ENCODE peak calls at places on chromosomes 4 and X, in six cellular contexts. B is foreskin fibroblast, D is GM12865, P is NB4, G is fibroblast of the aortic adventitia, X is endodermal cell. F is an unnamed sample.

GRCh38 chr4:186560647-186561046 is 5.3 kb upstream of the MTNR1A start:
- DNase-seq in P (no peak), X (no peak), B (no peak), G (no peak), D (no peak), F (no peak)

GRCh38 chr4:39032218-39033085 is at the start of gene TMEM156:
- DNase-seq in D (peak; percentile 92), P (peak; percentile 92), G (peak; percentile 14), B (peak; percentile 66), X (no peak), F (peak; percentile 76)

GRCh38 chr4:3073158-3074077 is 920 bp downstream of the HTT-AS start:
- DNase-seq in X (no peak), D (no peak), G (no peak), B (no peak), P (peak; percentile 22), F (no peak)

GRCh38 chr4:183966371-183966770 is 61.3 kb downstream of the STOX2 start:
- DNase-seq in P (peak; percentile 82), G (no peak), D (no peak), B (no peak), X (no peak), F (peak; percentile 64)

GRCh38 chr4:14184265-14184664 is 556.7 kb upstream of the BOD1L1 start:
- DNase-seq in G (peak; percentile 73), B (peak; percentile 91), D (no peak), X (peak; percentile 48), P (no peak), F (no peak)

GRCh38 chrX:1443496-1444075 is 9.1 kb downstream of the ASMTL start:
- DNase-seq in P (no peak), B (no peak), X (peak; percentile 29), D (no peak), G (no peak), F (no peak)

GRCh38 chrX:129877401-129877800 is 28.6 kb upstream of the UTP14A start:
- DNase-seq in B (no peak), D (no peak), X (no peak), P (peak; percentile 14), G (no peak), F (no peak)

GRCh38 chrX:115337735-115338134 is 48.2 kb downstream of the LUZP4 start:
- DNase-seq in D (no peak), X (no peak), G (peak; percentile 96), B (peak; percentile 83), P (no peak), F (no peak)

GRCh38 chr4:109912706-109913621 is at the start of gene EGF:
- DNase-seq in P (no peak), D (no peak), G (peak; percentile 40), X (peak; percentile 63), B (peak; percentile 51), F (no peak)

GRCh38 chr4:43282534-43282933 is 390.0 kb downstream of the GRXCR1 start:
- DNase-seq in G (no peak), X (peak; percentile 43), D (no peak), P (no peak), B (no peak), F (no peak)

GRCh38 chr4:93659629-93660028 is 168.9 kb upstream of the ATOH1 start:
- DNase-seq in X (no peak), P (no peak), G (no peak), B (peak; percentile 15), D (no peak), F (no peak)

GRCh38 chr4:176034936-176035335 is 30.7 kb upstream of the WDR17 start:
- DNase-seq in X (no peak), P (no peak), G (peak; percentile 7), D (no peak), B (peak; percentile 40), F (no peak)

GRCh38 chr4:150461957-150462356 is 120.0 kb upstream of the MAB21L2 start:
- DNase-seq in B (no peak), D (no peak), X (no peak), G (no peak), P (no peak), F (no peak)

GRCh38 chr4:175927121-175927520 is 115.1 kb upstream of the GPM6A start:
- DNase-seq in P (no peak), G (no peak), X (no peak), D (peak; percentile 49), B (no peak), F (no peak)

GRCh38 chr4:101718810-101719209 is 71.7 kb upstream of the BANK1 start:
- DNase-seq in X (no peak), G (no peak), D (no peak), P (no peak), B (no peak), F (no peak)

GRCh38 chr4:8319061-8319460 is 49.5 kb downstream of the HTRA3 start:
- DNase-seq in B (no peak), P (no peak), X (peak; percentile 29), G (no peak), D (no peak), F (no peak)

GRCh38 chr4:86522349-86522748 is 71.8 kb upstream of the PTPN13 start:
- DNase-seq in D (no peak), X (no peak), B (peak; percentile 17), P (peak; percentile 4), G (peak; percentile 39), F (no peak)

GRCh38 chrX:150872773-150873336 is 25.6 kb downstream of the CD99L2 start:
- DNase-seq in P (no peak), B (no peak), G (no peak), D (no peak), X (no peak), F (no peak)

GRCh38 chr4:163400911-163401310 is 57.2 kb downstream of the NPY5R start:
- DNase-seq in P (no peak), D (no peak), G (no peak), B (no peak), X (no peak), F (no peak)

GRCh38 chrX:115494133-115494532 is 66.8 kb upstream of the PLS3 start:
- DNase-seq in G (no peak), D (no peak), X (no peak), P (no peak), B (peak; percentile 1), F (no peak)

GRCh38 chr4:103306870-103307345 is 108.8 kb upstream of the CENPE start:
- DNase-seq in P (no peak), X (peak; percentile 75), G (peak; percentile 1), B (no peak), D (no peak), F (no peak)

DNA sequence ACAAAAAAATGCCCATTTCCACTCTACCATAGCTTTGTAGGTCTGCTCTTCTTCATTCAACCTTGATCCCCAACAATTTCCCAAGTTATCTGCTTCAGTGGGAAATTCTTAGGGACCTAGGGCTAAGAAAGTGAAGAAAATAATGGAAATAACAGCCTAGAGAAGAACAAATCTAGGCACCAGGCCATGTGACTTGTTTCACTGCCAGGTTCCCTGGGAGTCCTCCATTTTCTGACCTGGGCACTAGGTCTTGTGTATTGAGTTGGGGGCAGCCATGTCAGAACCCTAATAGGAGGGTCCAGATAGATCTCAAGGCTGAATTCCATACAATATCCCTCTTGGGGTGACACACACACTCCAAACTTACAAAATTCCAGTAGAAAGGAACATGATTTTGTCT is 194.6 kb upstream of the STK26 start:
- DNase-seq in B (no peak), D (no peak), P (peak; percentile 46), G (no peak), X (no peak), F (no peak)
- H3K4me3 ChIP-seq in B (no peak overlapping the region), D (no peak overlapping the region), P (peak overlapping the region; percentile 97), G (no peak overlapping the region), X (peak overlapping the region; percentile 98), F (no peak overlapping the region)

GRCh38 chr4:145885666-145886065 is 53.0 kb downstream of the ZNF827 start:
- DNase-seq in B (no peak), X (no peak), G (no peak), P (no peak), D (no peak), F (no peak)

GRCh38 chr4:145888393-145888792 is 50.2 kb downstream of the ZNF827 start:
- DNase-seq in P (no peak), G (no peak), X (peak; percentile 76), D (no peak), B (no peak), F (no peak)

GRCh38 chr4:145886871-145887240 is 51.8 kb downstream of the ZNF827 start:
- DNase-seq in B (no peak), P (peak; percentile 2), D (no peak), G (no peak), X (no peak), F (no peak)

GRCh38 chr4:145884775-145885174 is 53.8 kb downstream of the ZNF827 start:
- DNase-seq in X (no peak), D (no peak), B (no peak), G (no peak), P (no peak), F (no peak)

DNA sequence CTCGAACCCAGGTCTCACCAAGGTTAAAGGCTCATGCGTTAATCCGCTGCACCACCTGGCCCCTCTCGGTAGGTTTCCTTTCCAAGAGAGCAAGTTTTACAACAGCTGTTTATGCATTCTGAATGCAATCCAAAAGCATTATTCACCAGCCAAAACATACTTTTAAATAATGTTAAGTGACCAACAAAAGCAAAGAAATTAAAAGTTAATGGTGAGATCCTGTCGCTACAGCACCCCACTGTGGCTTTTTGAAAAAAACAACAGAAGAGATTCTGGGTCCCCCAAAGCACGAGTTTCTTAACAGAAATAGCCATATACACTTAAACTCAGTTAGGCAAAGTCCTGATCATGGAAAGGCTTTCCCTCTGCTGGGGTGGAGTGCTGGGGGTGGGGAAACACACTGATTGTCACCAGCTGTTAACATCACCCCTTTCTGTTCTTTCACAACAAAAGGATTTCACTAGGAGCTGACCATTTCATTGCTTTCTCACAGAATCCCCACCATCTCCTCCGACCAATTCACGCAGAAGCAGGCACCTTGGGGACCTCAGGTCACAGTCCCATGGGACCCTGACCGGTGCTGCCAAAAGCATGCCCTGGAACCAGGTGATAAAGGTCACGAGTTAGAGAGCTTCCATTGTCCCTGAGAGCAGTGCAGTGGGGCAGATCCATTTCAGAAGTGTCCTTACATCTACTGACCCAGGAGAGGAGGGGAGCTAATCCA is 51.2 kb downstream of the ZNF827 start:
- DNase-seq in P (no peak), B (peak; percentile 81), G (peak; percentile 89), D (peak; percentile 45), X (peak; percentile 64), F (no peak)
- H3K4me3 ChIP-seq in P (no peak overlapping the region), B (no peak overlapping the region), G (no peak overlapping the region), D (no peak overlapping the region), X (no peak overlapping the region), F (no peak overlapping the region)

DNA sequence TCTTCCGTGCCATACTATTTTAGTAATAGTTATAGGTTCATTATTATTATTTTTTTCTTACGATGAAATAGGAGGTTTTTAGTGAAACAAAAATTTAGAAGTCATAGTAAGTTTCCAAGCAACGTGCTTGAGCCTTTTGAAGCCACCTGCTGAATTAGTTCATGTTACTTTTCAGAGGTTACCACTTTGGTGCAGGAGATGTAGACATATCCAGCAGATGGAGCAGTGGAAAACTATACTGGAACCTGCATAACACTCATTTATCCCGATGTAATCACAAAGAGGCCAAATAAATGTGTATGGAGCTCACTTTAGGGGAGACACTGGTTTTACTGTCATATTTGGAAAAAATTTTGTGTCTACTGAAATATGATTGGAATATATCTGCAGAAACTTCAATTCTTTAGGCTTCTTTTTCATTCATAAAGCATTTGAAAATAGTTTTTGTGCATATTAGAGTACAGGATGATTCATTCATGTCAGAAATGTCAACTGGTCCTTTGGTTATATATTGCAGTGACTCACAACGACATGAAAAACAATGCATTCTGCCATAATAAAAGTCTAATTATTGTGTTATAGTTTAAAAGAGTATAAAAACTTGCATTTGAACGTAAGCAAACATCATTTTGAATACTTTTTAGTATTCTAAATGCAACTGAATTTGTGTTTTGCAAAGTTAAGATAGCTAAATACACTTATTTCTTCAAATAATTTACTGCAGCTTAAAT is 2182.9 kb upstream of the TENM3 start:
- DNase-seq in P (peak; percentile 18), B (peak; percentile 0), X (no peak), G (no peak), D (peak; percentile 5), F (no peak)
- H3K4me3 ChIP-seq in P (peak overlapping the region; percentile 68), B (no peak overlapping the region), X (peak overlapping the region; percentile 93), G (no peak overlapping the region), D (peak overlapping the region; percentile 59), F (no peak overlapping the region)

GRCh38 chr4:70712604-70713452 is 8.9 kb upstream of the RUFY3 start:
- DNase-seq in D (no peak), B (no peak), P (no peak), X (no peak), G (no peak), F (no peak)
- H3K4me3 ChIP-seq in D (peak overlapping the region; percentile 30), B (no peak overlapping the region), P (no peak overlapping the region), X (no peak overlapping the region), G (no peak overlapping the region), F (no peak overlapping the region)

F was measured in Jurkat, Clone E6-1.